ENCODE peak calls at places on chromosomes 2 and 18, in four cellular contexts. Z is astrocyte, E is neural progenitor cell, A is PC-3. T is an unnamed sample.

GRCh38 chr2:112175958-112176573 is 37.9 kb downstream of the FBLN7 start:
- DNase-seq in E (no peak), Z (no peak), A (no peak), T (no peak)

GRCh38 chr18:34483198-34483597 is 226.9 kb upstream of the DTNA start:
- DNase-seq in A (no peak), Z (no peak), E (no peak), T (no peak)

GRCh38 chr2:181764095-181764963 is 84.0 kb upstream of the NEUROD1 start:
- DNase-seq in A (no peak), E (peak; percentile 44), Z (no peak), T (no peak)

GRCh38 chr2:74223941-74224770 is 25.7 kb downstream of the MTHFD2 start:
- DNase-seq in Z (no peak), E (no peak), A (no peak), T (peak; percentile 63)

GRCh38 chr18:54946149-54946581 is 13.1 kb downstream of the CCDC68 start:
- DNase-seq in A (peak; percentile 63), E (no peak), Z (peak; percentile 26), T (peak; percentile 5)

GRCh38 chr2:203650860-203651613 is 55.4 kb upstream of the CD28 start:
- DNase-seq in E (peak; percentile 27), Z (peak; percentile 52), A (peak; percentile 80), T (peak; percentile 82)

GRCh38 chr18:54528942-54529376 is 62.1 kb upstream of the DYNAP start:
- DNase-seq in Z (no peak), A (no peak), E (no peak), T (no peak)

GRCh38 chr2:45121236-45121927 is 112.1 kb upstream of the SIX2 start:
- DNase-seq in Z (no peak), E (no peak), A (peak; percentile 27), T (no peak)

GRCh38 chr2:147714582-147714981 is 130.2 kb upstream of the ACVR2A start:
- DNase-seq in A (no peak), E (no peak), Z (peak; percentile 65), T (peak; percentile 43)

DNA sequence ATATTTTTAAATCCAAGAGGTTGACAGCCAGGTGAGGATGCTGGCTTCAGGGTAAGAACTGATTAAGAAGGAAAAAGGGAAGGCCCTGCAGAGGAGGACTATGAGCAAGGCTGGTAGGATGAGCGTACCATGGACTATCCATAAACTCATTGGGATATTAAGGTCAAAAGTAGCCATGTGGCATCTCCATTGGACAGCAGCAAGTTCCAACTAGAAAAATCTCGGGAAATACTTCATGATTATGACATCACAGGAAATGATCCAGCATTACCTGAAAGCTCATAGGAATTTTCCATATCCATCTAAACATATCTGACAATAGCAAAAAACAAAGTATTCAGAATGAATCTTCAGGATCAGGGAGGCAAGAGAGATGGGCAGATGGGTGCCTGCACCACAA is 34.2 kb downstream of the TGFA start:
- DNase-seq in A (no peak), E (no peak), Z (no peak), T (no peak)
- H3K4me1 ChIP-seq in A (peaks cover 58% of the 10 kb centered on the region), E (no peaks in the 10 kb centered on the region), Z (peaks cover 5% of the 10 kb centered on the region), T (peaks cover 26% of the 10 kb centered on the region)

GRCh38 chr2:170712653-170713279 is 2.4 kb upstream of the SP5 start:
- DNase-seq in A (no peak), E (peak; percentile 51), Z (no peak), T (no peak)

GRCh38 chr2:170715062-170715931 is at the start of gene SP5:
- DNase-seq in Z (peak; percentile 42), E (peak; percentile 94), A (peak; percentile 65), T (peak; percentile 50)

GRCh38 chr2:170714156-170715061 is 728 bp upstream of the SP5 start:
- DNase-seq in E (peak; percentile 74), A (peak; percentile 41), Z (no peak), T (peak; percentile 22)

GRCh38 chr2:170711774-170712652 is 3.1 kb upstream of the SP5 start:
- DNase-seq in Z (no peak), E (peak; percentile 78), A (no peak), T (no peak)

GRCh38 chr2:170713280-170714155 is 1.6 kb upstream of the SP5 start:
- DNase-seq in E (peak; percentile 61), Z (no peak), A (no peak), T (no peak)
- TF ChIP-seq EZH2 in E (peak; percentile 61), Z (peak; percentile 66), A (no peak), T (no peak)

GRCh38 chr2:46704593-46704992 is 211.0 kb downstream of the MCFD2 start:
- DNase-seq in E (no peak), A (no peak), Z (no peak), T (no peak)
- H3K4me1 ChIP-seq in E (peaks cover 32% of the 10 kb centered on the region), A (peaks cover 19% of the 10 kb centered on the region), Z (peaks cover 35% of the 10 kb centered on the region), T (peaks cover 76% of the 10 kb centered on the region)

DNA sequence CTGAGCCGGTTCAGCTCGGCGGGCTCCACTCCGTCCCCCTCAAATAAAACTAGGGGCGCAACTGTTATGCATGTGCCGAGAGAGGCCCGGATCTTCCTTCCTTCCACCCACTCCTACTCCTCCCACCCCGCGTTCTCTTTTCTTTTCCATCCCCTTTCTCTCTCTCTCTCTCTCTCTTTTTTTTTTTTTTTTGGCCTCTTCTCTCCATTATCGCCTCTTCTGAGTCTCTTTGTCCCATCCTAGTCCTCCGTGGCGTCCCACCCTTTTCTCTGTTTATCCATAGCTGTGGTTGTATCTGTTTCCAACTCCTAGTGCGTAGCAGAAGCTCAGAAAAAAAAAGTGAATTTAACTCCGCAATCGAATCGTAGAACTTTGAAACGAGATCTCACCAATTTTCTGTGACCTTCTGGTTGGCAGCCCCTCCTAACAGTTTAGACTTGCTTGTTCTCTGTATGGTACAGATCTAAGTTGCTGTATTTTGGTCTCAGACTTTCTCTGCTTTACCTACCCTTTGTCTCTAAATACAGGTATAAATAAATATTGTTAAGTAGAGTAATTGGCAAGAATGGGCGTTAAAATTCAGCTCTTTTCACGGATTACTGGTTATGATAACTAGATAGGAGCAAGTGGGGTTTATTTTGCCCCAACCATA is 3.6 kb downstream of the RAX start:
- DNase-seq in E (no peak), A (no peak), Z (no peak), T (no peak)
- TF ChIP-seq EZH2 in E (no peak), A (no peak), Z (no peak), T (peak; percentile 95)

DNA sequence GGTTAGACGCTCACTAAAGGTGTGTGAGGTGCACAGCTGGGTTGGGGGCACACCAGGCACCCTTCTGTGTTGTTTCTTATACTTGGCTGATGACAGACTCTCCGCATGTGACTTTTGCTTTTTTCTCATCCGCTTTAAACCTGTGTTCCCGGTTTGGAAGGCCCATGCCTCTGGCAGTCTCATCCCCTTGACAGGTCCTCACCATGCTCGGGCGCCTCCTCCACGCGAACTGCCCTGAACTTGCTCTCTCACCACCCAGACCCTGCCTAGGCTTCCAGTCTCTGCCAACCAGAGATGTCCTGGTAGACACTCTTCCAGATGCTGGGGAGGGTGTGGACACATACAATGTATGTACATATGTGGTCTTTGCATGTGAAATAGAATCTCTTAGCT is 79.8 kb downstream of the LIMS1 start:
- DNase-seq in A (no peak), E (no peak), Z (no peak), T (no peak)
- H3K4me1 ChIP-seq in A (peaks cover 56% of the 10 kb centered on the region), E (peaks cover 3% of the 10 kb centered on the region), Z (peaks cover 13% of the 10 kb centered on the region), T (peaks cover 12% of the 10 kb centered on the region)

GRCh38 chr2:176637497-176638166 is 368.4 kb downstream of the MTX2 start:
- DNase-seq in A (peak; percentile 68), E (peak; percentile 48), Z (peak; percentile 65), T (peak; percentile 86)
- TF ChIP-seq EZH2 in A (no peak), E (peak; percentile 100), Z (no peak), T (no peak)

GRCh38 chr2:237692601-237693079 is 65.3 kb downstream of the LRRFIP1 start:
- DNase-seq in Z (no peak), E (peak; percentile 55), A (peak; percentile 25), T (peak; percentile 59)
- H3K4me1 ChIP-seq in Z (peaks cover 65% of the 10 kb centered on the region), E (peaks cover 6% of the 10 kb centered on the region), A (peaks cover 63% of the 10 kb centered on the region), T (peaks cover 60% of the 10 kb centered on the region)

GRCh38 chr18:57436193-57436964 is 1.2 kb downstream of the ONECUT2 start:
- DNase-seq in Z (no peak), A (no peak), E (peak; percentile 34), T (no peak)
- TF ChIP-seq EZH2 in Z (peak; percentile 82), A (no peak), E (peak; percentile 98), T (peak; percentile 86)

DNA sequence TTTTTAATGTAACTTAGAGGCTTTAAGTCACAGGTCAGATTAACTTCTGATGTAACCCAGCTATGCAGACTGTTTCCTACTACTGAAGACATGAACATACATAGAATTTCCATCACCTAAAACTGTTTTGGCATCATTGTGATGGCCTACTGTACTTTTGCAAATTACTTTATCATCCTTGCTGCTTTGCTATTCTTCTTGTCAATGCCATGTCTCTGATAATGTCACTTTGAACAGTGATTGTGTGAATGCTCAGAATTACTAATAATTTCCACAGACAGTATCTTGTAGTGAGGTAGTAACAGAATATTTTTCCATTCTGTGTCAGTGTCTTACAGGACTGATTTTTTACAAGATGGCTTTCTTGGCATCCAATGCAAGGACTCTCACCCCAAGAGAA is 663.5 kb downstream of the DPP10 start:
- DNase-seq in Z (no peak), E (no peak), A (no peak), T (no peak)
- H3K4me1 ChIP-seq in Z (no peaks in the 10 kb centered on the region), E (no peaks in the 10 kb centered on the region), A (no peaks in the 10 kb centered on the region), T (no peaks in the 10 kb centered on the region)

GRCh38 chr2:185161701-185162100 is 563.4 kb downstream of the ZNF804A start:
- DNase-seq in A (no peak), E (no peak), Z (no peak), T (no peak)
- TF ChIP-seq EZH2 in A (no peak), E (no peak), Z (no peak), T (no peak)